ENCODE peak calls at places on chromosomes 13 and 19, in eight cellular contexts. V is upper lobe of left lung, S is ovary, O is A549, N is H1, A is stomach, B is GM12878, D is transverse colon. C is an unnamed sample.

GRCh38 chr13:49441846-49442245 is 2.0 kb downstream of the CAB39L start:
- DNase-seq in V (no peak), S (no peak), O (no peak), N (no peak), A (no peak), B (no peak), D (no peak), C (no peak)

GRCh38 chr13:24036115-24036514 is 124.4 kb upstream of the SPATA13 start:
- DNase-seq in V (no peak), S (no peak), O (no peak), N (no peak), A (no peak), B (no peak), D (no peak), C (no peak)

GRCh38 chr19:45781282-45782161 is 768 bp downstream of the DMPK start:
- DNase-seq in V (peak), S (peak), O (peak), N (no peak), A (peak), B (no peak), D (peak), C (no peak)

GRCh38 chr19:53828531-53828930 is 4.4 kb upstream of the NLRP12 start:
- DNase-seq in V (no peak), S (no peak), O (no peak), N (no peak), A (no peak), B (no peak), D (no peak), C (no peak)

GRCh38 chr13:25906211-25906661 is 145.6 kb downstream of the SHISA2 start:
- DNase-seq in V (no peak), S (no peak), O (no peak), N (no peak), A (no peak), B (no peak), D (no peak), C (no peak)

GRCh38 chr13:112699318-112699918 is 9.6 kb downstream of the ATP11A start:
- DNase-seq in V (peak), S (no peak), O (no peak), N (no peak), A (peak), B (no peak), D (no peak), C (no peak)

GRCh38 chr19:756232-756631 is 5.3 kb downstream of the MISP start:
- DNase-seq in V (no peak), S (no peak), O (peak), N (no peak), A (no peak), B (no peak), D (peak), C (no peak)

GRCh38 chr13:60335531-60335930 is 61.5 kb upstream of the TDRD3 start:
- DNase-seq in V (no peak), S (no peak), O (peak), N (no peak), A (no peak), B (no peak), D (no peak), C (no peak)

GRCh38 chr19:23528376-23528775 is 133.1 kb upstream of the ZNF91 start:
- DNase-seq in V (no peak), S (no peak), O (no peak), N (no peak), A (no peak), B (no peak), D (no peak), C (no peak)

GRCh38 chr19:37251308-37252229 is 33.6 kb downstream of the ZNF383 start:
- DNase-seq in V (peak), S (peak), O (peak), N (no peak), A (peak), B (peak), D (peak), C (no peak)

GRCh38 chr19:50537769-50538230 is 24.1 kb upstream of the ASPDH start:
- DNase-seq in V (peak), S (peak), O (peak), N (peak), A (peak), B (no peak), D (peak), C (no peak)

GRCh38 chr13:20301391-20302071 is 69.4 kb upstream of the GJB6 start:
- DNase-seq in V (peak), S (no peak), O (no peak), N (peak), A (no peak), B (no peak), D (no peak), C (peak)

GRCh38 chr19:5801796-5802616 is 2.9 kb upstream of the NRTN start:
- DNase-seq in V (no peak), S (no peak), O (peak), N (peak), A (no peak), B (no peak), D (no peak), C (no peak)

GRCh38 chr13:44583126-44583525 is 7.0 kb upstream of the TSC22D1 start:
- DNase-seq in V (no peak), S (no peak), O (no peak), N (no peak), A (no peak), B (no peak), D (no peak), C (no peak)

GRCh38 chr19:47446534-47447469 is 24.9 kb downstream of the SLC8A2 start:
- DNase-seq in V (peak), S (peak), O (peak), N (peak), A (peak), B (no peak), D (peak), C (no peak)

GRCh38 chr13:113410472-113411201 is 42.7 kb downstream of the ADPRHL1 start:
- DNase-seq in V (peak), S (no peak), O (peak), N (no peak), A (no peak), B (no peak), D (peak), C (peak)

GRCh38 chr13:112767506-112768471 is 78.0 kb downstream of the ATP11A start:
- DNase-seq in V (peak), S (no peak), O (no peak), N (no peak), A (no peak), B (peak), D (peak), C (no peak)

GRCh38 chr13:41931337-41931736 is 29.6 kb downstream of the VWA8 start:
- DNase-seq in V (no peak), S (no peak), O (no peak), N (no peak), A (no peak), B (no peak), D (no peak), C (no peak)

GRCh38 chr19:510606-511100 is 3.4 kb downstream of the TPGS1 start:
- DNase-seq in V (peak), S (peak), O (peak), N (peak), A (peak), B (peak), D (peak), C (no peak)

GRCh38 chr13:66875264-66875663 is 354.9 kb downstream of the PCDH9 start:
- DNase-seq in V (no peak), S (no peak), O (no peak), N (no peak), A (no peak), B (no peak), D (no peak), C (no peak)

GRCh38 chr19:28971011-28971410 is 241.9 kb downstream of the UQCRFS1 start:
- DNase-seq in V (no peak), S (peak), O (no peak), N (no peak), A (no peak), B (no peak), D (no peak), C (no peak)

GRCh38 chr19:55486043-55486970 is 1.3 kb downstream of the NAT14 start:
- DNase-seq in V (peak), S (peak), O (no peak), N (no peak), A (no peak), B (no peak), D (no peak), C (no peak)

GRCh38 chr13:21749410-21749809 is 78.5 kb downstream of the FGF9 start:
- DNase-seq in V (no peak), S (no peak), O (no peak), N (no peak), A (no peak), B (no peak), D (no peak), C (no peak)

GRCh38 chr19:44580366-44580895 is 32.9 kb upstream of the IGSF23 start:
- DNase-seq in V (peak), S (no peak), O (no peak), N (no peak), A (no peak), B (no peak), D (peak), C (no peak)

GRCh38 chr19:40633207-40633606 is 32.0 kb downstream of the LTBP4 start:
- DNase-seq in V (no peak), S (no peak), O (no peak), N (no peak), A (no peak), B (no peak), D (no peak), C (no peak)

GRCh38 chr19:53868892-53869804 is 1.5 kb downstream of the MYADM start:
- DNase-seq in V (peak), S (peak), O (peak), N (peak), A (peak), B (no peak), D (peak), C (peak)

GRCh38 chr19:16628984-16629691 is 1.1 kb upstream of the MED26 start:
- DNase-seq in V (no peak), S (peak), O (no peak), N (no peak), A (peak), B (peak), D (peak), C (peak)

GRCh38 chr19:5719274-5719960 is 529 bp downstream of the LONP1 start:
- DNase-seq in V (no peak), S (no peak), O (no peak), N (peak), A (no peak), B (no peak), D (no peak), C (no peak)

DNA sequence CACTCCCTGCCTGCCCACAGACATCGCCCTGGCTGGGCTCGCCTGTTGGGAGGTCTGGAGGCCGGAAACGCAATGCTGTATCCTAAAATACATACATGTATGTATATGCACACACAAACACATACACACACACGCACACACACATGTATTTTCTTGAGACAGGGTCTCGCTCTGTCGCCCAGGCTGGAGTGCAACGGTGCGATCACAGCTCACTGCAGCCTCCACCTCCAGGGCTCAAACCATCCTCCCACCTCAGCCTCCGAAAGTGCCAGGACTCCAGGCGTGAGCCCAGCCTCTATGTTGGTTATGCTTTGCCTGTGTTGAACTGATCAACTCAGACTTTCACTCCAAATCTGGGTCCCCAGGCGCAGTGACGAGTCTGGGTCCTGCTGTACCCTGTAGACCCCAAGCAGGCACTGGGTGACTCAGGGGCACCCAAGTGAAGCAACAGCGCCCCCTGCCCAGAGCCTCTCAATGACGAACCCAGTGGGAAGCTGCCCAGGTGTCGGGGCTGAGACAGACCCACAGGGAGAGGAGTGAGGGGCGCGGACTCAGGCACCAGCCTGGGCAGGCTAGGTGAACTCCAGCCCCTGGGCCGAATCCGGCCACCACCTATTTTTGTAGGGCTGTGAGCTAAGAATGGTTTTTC is 27.4 kb upstream of the CACTIN start:
- DNase-seq in V (no peak), S (no peak), O (no peak), N (peak), A (no peak), B (no peak), D (no peak), C (no peak)
- TF ChIP-seq CTCF in V (no peak), S (no peak), O (peak), N (peak), A (no peak), B (peak), D (no peak), C (no peak)

GRCh38 chr13:46492946-46493345 is 60.0 kb upstream of the LRCH1 start:
- DNase-seq in V (no peak), S (no peak), O (peak), N (no peak), A (no peak), B (no peak), D (no peak), C (peak)

GRCh38 chr13:46489586-46490023 is 63.4 kb upstream of the LRCH1 start:
- DNase-seq in V (no peak), S (no peak), O (no peak), N (no peak), A (no peak), B (no peak), D (no peak), C (no peak)

GRCh38 chr13:46491641-46492040 is 61.3 kb upstream of the LRCH1 start:
- DNase-seq in V (no peak), S (no peak), O (no peak), N (no peak), A (no peak), B (no peak), D (no peak), C (no peak)

GRCh38 chr13:46487748-46488147 is 65.2 kb upstream of the LRCH1 start:
- DNase-seq in V (no peak), S (no peak), O (no peak), N (no peak), A (no peak), B (no peak), D (no peak), C (no peak)

DNA sequence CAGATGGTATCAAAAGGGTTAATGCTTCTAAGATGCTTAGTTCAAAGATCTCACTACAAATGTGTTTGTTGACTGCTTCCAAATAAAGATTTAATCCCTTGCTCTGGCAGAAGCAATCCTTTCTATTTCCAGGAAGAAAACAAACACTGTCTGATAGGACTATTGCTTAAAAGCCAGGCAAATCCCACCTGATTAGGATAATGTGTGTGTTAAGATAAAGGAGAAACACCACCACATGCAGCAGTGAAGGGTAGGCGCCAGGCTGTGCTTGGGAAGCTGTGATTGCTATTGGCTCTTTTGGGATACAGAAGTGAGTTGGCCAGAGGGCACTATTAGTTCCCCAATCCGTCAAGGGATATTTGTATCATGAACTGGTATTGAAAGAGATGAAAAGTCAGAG is 62.8 kb upstream of the LRCH1 start:
- DNase-seq in V (no peak), S (no peak), O (no peak), N (no peak), A (no peak), B (no peak), D (no peak), C (no peak)
- H3K4me3 ChIP-seq in V (no peak), S (no peak), O (no peak), N (no peak), A (no peak), B (no peak), D (no peak), C (no peak)

DNA sequence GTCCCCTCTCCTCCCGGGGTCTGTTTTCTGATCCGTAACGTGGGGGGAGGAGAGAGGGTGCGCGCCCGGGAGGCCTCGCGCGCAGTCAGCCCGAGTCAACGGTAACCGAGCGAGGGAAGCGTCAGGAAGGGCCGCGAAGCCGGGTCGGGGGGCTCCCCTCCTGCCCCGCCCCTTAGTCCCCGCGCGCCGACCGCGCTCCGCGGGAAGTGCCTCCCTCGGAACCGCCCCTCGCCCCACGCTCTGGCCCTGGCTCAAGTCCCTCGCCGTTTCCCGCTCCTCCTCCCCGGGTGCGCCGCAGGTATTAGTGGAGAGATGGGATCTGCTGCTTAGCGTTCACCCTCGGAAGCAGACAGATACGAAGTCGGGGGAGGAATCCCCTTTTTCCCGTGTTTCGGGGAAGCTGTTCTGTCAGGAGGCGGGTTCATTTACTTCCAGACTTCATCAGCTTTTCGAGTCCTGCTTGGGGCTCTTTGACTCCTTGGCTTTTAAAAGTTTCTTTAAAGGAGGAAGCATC is 770 bp downstream of the HNRNPM start:
- DNase-seq in V (peak), S (peak), O (no peak), N (no peak), A (peak), B (no peak), D (peak), C (peak)
- TF ChIP-seq EP300 in V (no peak), S (no peak), O (no peak), N (no peak), A (no peak), B (no peak), D (no peak), C (no peak)

GRCh38 chr13:102504002-102504401 is 92.8 kb upstream of the TPP2 start:
- DNase-seq in V (no peak), S (no peak), O (no peak), N (no peak), A (no peak), B (no peak), D (no peak), C (no peak)
- TF ChIP-seq CTCF in V (no peak), S (no peak), O (no peak), N (no peak), A (no peak), B (no peak), D (no peak), C (no peak)

GRCh38 chr13:30895773-30896172 is 10.3 kb upstream of the MEDAG start:
- DNase-seq in V (no peak), S (peak), O (no peak), N (no peak), A (no peak), B (no peak), D (no peak), C (peak)
- H3K4me3 ChIP-seq in V (no peak), S (no peak), O (no peak), N (no peak), A (no peak), B (no peak), D (no peak), C (no peak)

GRCh38 chr13:43293008-43293407 is 269.6 kb downstream of the DNAJC15 start:
- DNase-seq in V (no peak), S (no peak), O (no peak), N (no peak), A (no peak), B (no peak), D (no peak), C (no peak)
- TF ChIP-seq EP300 in V (no peak), S (no peak), O (no peak), N (no peak), A (no peak), B (no peak), D (no peak), C (no peak)

DNA sequence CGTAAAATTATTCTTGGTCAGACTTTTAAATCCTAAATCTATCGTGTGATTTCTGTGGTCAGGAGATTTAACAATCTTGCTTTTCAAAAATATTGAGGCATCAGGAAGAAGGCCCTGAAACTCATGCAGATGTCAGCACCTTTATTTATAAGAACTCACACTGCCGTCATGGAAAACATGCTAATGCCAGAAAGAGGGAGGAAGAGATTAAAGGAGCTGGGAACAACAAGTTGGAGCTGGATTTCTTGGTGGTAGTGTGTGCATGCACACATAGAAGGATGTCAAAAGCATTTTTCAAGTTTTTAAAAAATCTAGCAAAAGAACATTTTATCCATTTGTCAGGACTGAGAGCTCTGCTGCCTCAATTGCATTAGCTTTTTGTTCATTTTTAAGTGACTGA is 342.5 kb downstream of the SPRY2 start:
- DNase-seq in V (no peak), S (no peak), O (no peak), N (no peak), A (no peak), B (no peak), D (no peak), C (no peak)
- TF ChIP-seq CTCF in V (no peak), S (no peak), O (no peak), N (no peak), A (no peak), B (no peak), D (no peak), C (no peak)

GRCh38 chr13:80265348-80265747 is 75.6 kb downstream of the SPRY2 start:
- DNase-seq in V (no peak), S (no peak), O (no peak), N (no peak), A (no peak), B (no peak), D (no peak), C (no peak)
- H3K4me3 ChIP-seq in V (no peak), S (no peak), O (no peak), N (no peak), A (no peak), B (no peak), D (no peak), C (no peak)